ENCODE peak calls at places on chromosomes 2 and 18, in four cellular contexts. E is body of pancreas; C is skeletal muscle cell; J is CD8-positive, alpha-beta T cell. D is an unnamed sample.

GRCh38 chr2:81589406-81589805 is 1284.9 kb upstream of the LRRTM1 start:
- DNase-seq in E (no peak), C (no peak), J (no peak), D (no peak)

GRCh38 chr18:54392621-54393023 is 34.9 kb downstream of the C18orf54 start:
- DNase-seq in E (no peak), C (no peak), J (no peak), D (peak; percentile 20)

GRCh38 chr2:62467100-62467474 is 38.9 kb downstream of the TMEM17 start:
- DNase-seq in E (no peak), C (no peak), J (no peak), D (no peak)

GRCh38 chr2:42424033-42424432 is 63.0 kb upstream of the COX7A2L start:
- DNase-seq in E (no peak), C (peak; percentile 60), J (no peak), D (no peak)

GRCh38 chr18:50721006-50721405 is 98.8 kb downstream of the MRO start:
- DNase-seq in E (no peak), C (no peak), J (no peak), D (no peak)

GRCh38 chr2:53181759-53182158 is 585.8 kb upstream of the CHAC2 start:
- DNase-seq in E (no peak), C (no peak), J (no peak), D (no peak)

GRCh38 chr18:35162995-35163394 is 77.8 kb upstream of the ZNF397 start:
- DNase-seq in E (no peak), C (no peak), J (no peak), D (peak; percentile 13)

GRCh38 chr2:12051831-12052230 is 305.4 kb downstream of the LPIN1 start:
- DNase-seq in E (no peak), C (peak; percentile 75), J (no peak), D (peak; percentile 89)

GRCh38 chr2:38598991-38599295 is 3.8 kb downstream of the HNRNPLL start:
- DNase-seq in E (no peak), C (no peak), J (no peak), D (no peak)

GRCh38 chr18:76252880-76253279 is 242.2 kb downstream of the ZNF516 start:
- DNase-seq in E (no peak), C (no peak), J (no peak), D (no peak)

GRCh38 chr18:33928226-33928625 is 296.5 kb downstream of the NOL4 start:
- DNase-seq in E (no peak), C (no peak), J (no peak), D (no peak)

GRCh38 chr18:13247506-13247905 is 28.9 kb downstream of the LDLRAD4 start:
- DNase-seq in E (no peak), C (no peak), J (no peak), D (no peak)

GRCh38 chr2:38666578-38666926 is 638 bp downstream of the GALM start:
- DNase-seq in E (no peak), C (no peak), J (no peak), D (peak; percentile 36)

GRCh38 chr18:79507076-79507545 is 111.4 kb downstream of the NFATC1 start:
- DNase-seq in E (peak; percentile 46), C (no peak), J (peak; percentile 40), D (peak; percentile 37)

GRCh38 chr2:153622285-153622684 is 143.7 kb upstream of the RPRM start:
- DNase-seq in E (no peak), C (no peak), J (no peak), D (no peak)

GRCh38 chr18:27185025-27185763 is at the start of gene CHST9:
- DNase-seq in E (peak; percentile 51), C (no peak), J (no peak), D (no peak)

DNA sequence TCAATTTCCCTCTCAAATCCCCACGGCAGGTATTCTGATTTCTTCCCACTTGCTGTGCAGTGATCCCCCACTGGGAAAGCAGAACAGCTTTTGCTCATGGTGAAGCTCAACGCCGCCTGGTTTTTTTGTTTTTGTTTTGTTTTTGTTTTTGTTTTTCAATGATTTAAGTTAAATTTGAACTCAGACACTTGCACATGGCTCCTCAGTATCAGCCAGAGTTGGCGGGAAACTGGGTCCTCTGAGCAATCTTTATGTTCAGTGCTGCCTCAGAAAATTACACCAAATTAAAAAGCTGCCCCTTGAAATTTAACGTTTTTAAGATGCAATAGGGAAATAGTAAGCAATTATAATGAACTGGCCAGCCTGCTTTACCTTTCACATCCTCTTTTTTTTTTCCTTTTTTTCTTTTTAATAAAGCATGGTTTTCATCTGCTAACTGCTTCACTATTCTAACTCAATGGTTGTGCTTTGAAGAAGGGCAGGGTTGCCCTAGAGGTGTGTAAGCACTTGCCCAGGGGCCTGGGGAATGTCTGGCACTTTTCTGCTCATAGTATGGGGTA is 277.0 kb upstream of the HNRNPA3 start:
- DNase-seq in E (no peak), C (no peak), J (no peak), D (no peak)
- H3K4me3 ChIP-seq in E (no peak overlapping the region), C (no peak overlapping the region), J (no peak overlapping the region), D (no peak overlapping the region)

GRCh38 chr2:102355526-102356380 is at the start of gene IL18R1:
- DNase-seq in E (peak; percentile 75), C (peak; percentile 33), J (peak; percentile 60), D (peak; percentile 91)
- H3K4me3 ChIP-seq in E (peak within 1 kb of the TSS; percentile 46), C (peak within 1 kb of the TSS; percentile 69), J (peak within 1 kb of the TSS; percentile 91), D (peak within 1 kb of the TSS; percentile 63)

GRCh38 chr2:25132693-25133092 is 35.7 kb downstream of the POMC start:
- DNase-seq in E (no peak), C (no peak), J (no peak), D (no peak)

GRCh38 chr2:25129901-25130520 is 38.4 kb downstream of the POMC start:
- DNase-seq in E (no peak), C (no peak), J (no peak), D (no peak)

GRCh38 chr2:25132296-25132630 is 36.1 kb downstream of the POMC start:
- DNase-seq in E (no peak), C (no peak), J (no peak), D (no peak)

GRCh38 chr2:25131253-25131566 is 37.2 kb downstream of the POMC start:
- DNase-seq in E (no peak), C (no peak), J (no peak), D (no peak)

DNA sequence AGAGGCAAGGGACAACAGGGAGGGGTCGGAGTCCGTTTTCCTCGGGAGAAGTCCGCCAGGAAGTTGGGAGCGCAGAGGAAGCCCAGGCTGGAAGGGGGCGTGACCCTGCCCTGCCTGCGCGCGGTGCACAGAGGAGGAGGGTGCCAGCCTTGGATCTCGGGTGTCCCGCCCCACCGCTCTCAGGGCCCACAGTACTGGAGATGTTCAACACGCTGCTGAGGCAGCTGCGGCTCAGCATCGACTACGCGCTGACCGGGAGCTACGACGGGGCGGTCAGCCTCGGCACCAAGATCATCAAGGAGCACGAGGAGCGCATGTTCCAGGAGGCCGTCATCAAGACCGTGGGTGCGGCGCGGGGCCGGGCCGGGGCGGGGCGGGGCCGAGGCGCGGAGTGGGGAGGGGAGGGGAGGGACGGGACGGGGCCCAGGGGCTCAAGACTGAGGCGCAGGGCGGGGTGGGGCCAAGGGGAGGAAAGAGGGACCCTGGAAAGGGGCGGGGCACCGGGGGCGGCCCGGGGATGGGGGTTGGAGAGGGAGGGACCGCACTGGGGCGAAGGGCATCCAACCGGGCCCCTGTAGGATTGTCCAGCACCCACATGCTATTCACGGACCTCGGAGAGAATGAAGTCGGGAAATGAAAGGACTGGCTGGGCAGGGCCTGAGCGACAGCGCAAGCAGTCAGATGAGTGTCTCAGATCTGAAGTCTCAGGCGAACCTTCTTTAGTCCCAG is 36.6 kb downstream of the POMC start:
- DNase-seq in E (no peak), C (no peak), J (peak; percentile 27), D (no peak)
- H3K4me3 ChIP-seq in E (no peak overlapping the region), C (no peak overlapping the region), J (no peak overlapping the region), D (no peak overlapping the region)

DNA sequence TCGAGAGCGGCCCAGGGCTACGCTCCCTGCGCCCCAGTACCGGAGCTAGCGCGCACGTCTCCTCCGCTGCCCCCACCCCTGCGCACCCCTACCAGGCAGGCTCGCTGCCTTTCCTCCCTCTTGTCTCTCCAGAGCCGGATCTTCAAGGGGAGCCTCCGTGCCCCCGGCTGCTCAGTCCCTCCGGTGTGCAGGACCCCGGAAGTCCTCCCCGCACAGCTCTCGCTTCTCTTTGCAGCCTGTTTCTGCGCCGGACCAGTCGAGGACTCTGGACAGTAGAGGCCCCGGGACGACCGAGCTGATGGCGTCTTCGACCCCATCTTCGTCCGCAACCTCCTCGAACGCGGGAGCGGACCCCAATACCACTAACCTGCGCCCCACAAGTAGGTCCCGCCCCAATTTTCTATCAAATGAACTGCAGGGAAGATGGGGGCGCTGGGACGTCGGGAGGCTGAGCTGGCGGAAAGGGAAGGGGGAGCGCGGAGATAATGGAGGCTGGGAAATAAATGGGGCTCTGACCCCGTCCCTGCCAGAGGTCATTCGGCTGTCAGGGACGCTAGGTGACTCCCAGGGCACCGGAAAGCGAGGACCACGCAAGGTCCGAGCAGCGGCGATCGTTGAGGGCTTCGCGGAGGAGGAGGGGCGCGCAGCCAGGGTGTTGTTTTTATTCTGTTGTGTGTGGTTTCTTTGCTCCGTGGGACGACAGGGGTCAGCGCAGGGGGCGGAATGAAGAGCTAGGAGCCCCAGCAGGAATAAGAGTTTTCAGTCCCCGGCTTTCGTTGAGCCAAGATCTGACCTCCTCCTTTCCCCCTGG is 1.8 kb downstream of the GAD1 start:
- DNase-seq in E (no peak), C (no peak), J (no peak), D (no peak)
- H3K4me3 ChIP-seq in E (no peak overlapping the region), C (no peak overlapping the region), J (no peak overlapping the region), D (no peak overlapping the region)

GRCh38 chr2:218033590-218034496 is 31.0 kb upstream of the TNS1 start:
- DNase-seq in E (no peak), C (no peak), J (no peak), D (no peak)
- H3K4me3 ChIP-seq in E (no peak overlapping the region), C (no peak overlapping the region), J (peak overlapping the region; percentile 61), D (no peak overlapping the region)

DNA sequence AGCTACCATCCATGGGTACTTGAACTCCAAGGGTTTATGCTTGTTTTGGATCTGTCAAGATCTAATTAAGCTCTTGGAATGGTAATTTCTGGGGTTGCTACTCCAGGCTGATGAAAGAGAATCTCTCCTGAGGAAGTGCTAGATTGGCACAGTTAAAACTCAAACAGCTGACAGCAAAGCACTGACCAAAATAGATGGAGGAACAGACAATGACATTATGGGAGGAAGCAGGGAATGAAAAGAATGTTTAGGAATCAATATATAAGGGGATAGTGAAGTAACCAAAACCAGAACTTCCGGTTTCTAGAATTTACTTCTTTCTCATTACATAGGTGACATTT is 6.3 kb downstream of the THUMPD2 start:
- DNase-seq in E (no peak), C (no peak), J (no peak), D (no peak)
- H3K4me3 ChIP-seq in E (no peak overlapping the region), C (no peak overlapping the region), J (no peak overlapping the region), D (no peak overlapping the region)

DNA sequence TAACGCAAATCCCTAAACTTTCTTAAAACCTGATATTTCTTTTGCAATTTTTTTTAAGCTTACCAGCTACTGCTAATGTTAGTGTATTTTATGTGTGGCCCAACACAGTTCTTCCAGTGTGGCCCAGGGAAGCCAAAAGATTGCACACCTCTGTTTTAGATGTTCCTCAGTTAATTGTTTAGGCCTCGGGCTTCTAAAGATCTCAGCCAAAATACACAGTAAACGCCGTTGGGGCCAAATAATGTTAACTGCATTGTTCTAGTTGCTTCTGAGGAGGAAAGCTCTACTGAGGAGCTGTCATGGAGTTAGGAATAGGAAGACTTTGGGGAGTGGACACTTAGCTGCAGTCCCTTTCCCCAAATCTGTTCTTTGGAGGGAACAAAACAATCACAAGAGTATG is 2.0 kb downstream of the HSPE1 start:
- DNase-seq in E (no peak), C (no peak), J (no peak), D (no peak)
- H3K4me3 ChIP-seq in E (no peak overlapping the region), C (no peak overlapping the region), J (no peak overlapping the region), D (peak overlapping the region; percentile 69)

DNA sequence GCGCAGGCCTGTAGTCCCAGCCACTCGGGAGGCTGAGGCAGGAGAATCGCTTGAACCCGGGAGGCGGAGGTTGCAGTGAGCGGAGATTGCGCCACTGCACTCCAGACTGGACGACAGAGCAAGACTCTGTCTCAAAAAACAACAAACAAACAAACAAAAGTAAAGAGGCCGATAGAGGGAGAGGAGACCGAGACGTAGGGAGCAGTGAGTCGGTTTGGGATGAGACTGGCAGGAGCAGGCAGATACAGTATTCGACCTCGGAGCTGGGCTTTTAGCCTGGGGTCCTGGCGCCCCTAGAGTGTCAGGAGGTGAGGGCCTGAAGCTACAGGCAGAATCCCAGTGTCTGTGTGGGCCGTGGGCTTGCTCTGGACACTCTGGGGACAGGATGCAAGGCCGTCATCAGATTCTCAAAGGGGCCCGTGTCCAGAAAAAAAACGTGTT is 51.2 kb downstream of the SLC4A1AP start:
- DNase-seq in E (no peak), C (no peak), J (no peak), D (no peak)
- H3K4me3 ChIP-seq in E (no peak overlapping the region), C (peak overlapping the region; percentile 29), J (no peak overlapping the region), D (peak overlapping the region; percentile 48)

D was measured in foreskin fibroblast.